ENCODE peak calls at places on chromosomes 11 and 22, in ten cellular contexts. A is NCI-H1694; O is activated CD4-positive, alpha-beta T cell treated with anti-CD3 and anti-CD28 coated beads for 36 hours; S is ureter; G is stimulated activated CD4-positive, alpha-beta T cell treated with anti-CD3 and anti-CD28 coated beads, TNF-alpha, amount 100 ng/mL, for 48 hours; J is lower lobe of right lung; E is glutamatergic neuron; W is cardiac fibroblast; Y is Peyer's patch; T is activated T-helper 1 cell treated with anti-CD3 and anti-CD28 coated beads, Interleukin-12 subunit alpha, Interleukin-12 subunit beta, Interleukin-2, Interleukin-4 antibody, amounts not matched to agents 30 ng/mL and 10 ng/mL and 1 ng/mL, durations not matched to agents 14 hours and 24 hours and 36 hours. X is an unnamed sample.

GRCh38 chr11:104852811-104853210 is 45.4 kb downstream of the CASP12 start:
- DNase-seq in T (no peak), G (no peak), W (no peak), S (no peak), A (no peak), O (no peak), J (no peak), E (no peak), Y (no peak), X (no peak)

GRCh38 chr11:31326470-31327148 is 42.9 kb downstream of the DCDC1 start:
- DNase-seq in S (no peak), W (no peak), Y (no peak), E (no peak), T (no peak), J (no peak), A (no peak), G (no peak), O (no peak), X (no peak)

GRCh38 chr11:7651140-7651551 is 22.2 kb downstream of the CYB5R2 start:
- DNase-seq in J (no peak), S (peak; percentile 37), E (no peak), A (no peak), O (no peak), Y (no peak), T (no peak), G (no peak), W (no peak), X (no peak)

GRCh38 chr11:47981667-47982404 is 1.5 kb downstream of the PTPRJ start:
- DNase-seq in G (no peak), E (no peak), Y (no peak), A (no peak), S (no peak), T (no peak), J (peak; percentile 68), W (no peak), O (peak; percentile 49), X (peak; percentile 65)

GRCh38 chr11:72439455-72439854 is 5.1 kb upstream of the CLPB start:
- DNase-seq in O (no peak), W (peak; percentile 79), T (no peak), Y (no peak), J (no peak), A (no peak), E (no peak), S (no peak), G (no peak), X (no peak)

GRCh38 chr11:119205080-119205479 is 1.1 kb upstream of the CBL start:
- DNase-seq in Y (no peak), S (no peak), O (no peak), E (no peak), T (no peak), A (no peak), G (no peak), J (peak; percentile 73), W (no peak), X (no peak)

GRCh38 chr22:22743128-22743760 is 98.8 kb downstream of the GGTLC2 start:
- DNase-seq in W (no peak), Y (no peak), T (no peak), J (no peak), S (no peak), G (no peak), E (no peak), O (no peak), A (no peak), X (no peak)

GRCh38 chr22:49152146-49152929 is 675.3 kb downstream of the BRD1 start:
- DNase-seq in J (no peak), Y (peak; percentile 41), T (no peak), A (no peak), E (no peak), S (no peak), O (no peak), G (no peak), W (no peak), X (no peak)

GRCh38 chr11:92227954-92228935 is 3.6 kb downstream of the FAT3 start:
- DNase-seq in E (no peak), W (no peak), T (no peak), O (no peak), S (no peak), G (no peak), A (no peak), Y (no peak), J (no peak), X (no peak)